ENCODE peak calls at places on chromosomes 2 and 18, in ten cellular contexts. W is IMR-90; C is ascending aorta; I is fibroblast of lung; T is body of pancreas; J is WERI-Rb-1; D is A673; G is CD4-positive, alpha-beta T cell; O is psoas muscle; P is GM12878. H is an unnamed sample.

GRCh38 chr2:238875531-238876231 is 27.8 kb downstream of the TWIST2 start:
- DNase-seq in W (no peak), C (peak; percentile 64), I (peak; percentile 70), T (no peak), J (no peak), D (no peak), G (no peak), O (no peak), P (no peak), H (no peak)

GRCh38 chr2:120682654-120683053 is 53.0 kb upstream of the GLI2 start:
- DNase-seq in W (no peak), C (no peak), I (no peak), T (no peak), J (no peak), D (peak; percentile 19), G (no peak), O (no peak), P (no peak), H (no peak)

GRCh38 chr2:17540813-17541513 is 467 bp downstream of the VSNL1 start:
- DNase-seq in W (no peak), C (no peak), I (no peak), T (no peak), J (no peak), D (no peak), G (no peak), O (no peak), P (no peak), H (no peak)

GRCh38 chr18:14971461-14972185 is 223.7 kb downstream of the ANKRD30B start:
- DNase-seq in W (no peak), C (no peak), I (peak; percentile 20), T (no peak), J (no peak), D (no peak), G (no peak), O (no peak), P (no peak), H (no peak)

GRCh38 chr2:215680605-215681598 is 245.0 kb upstream of the FN1 start:
- DNase-seq in W (peak; percentile 87), C (no peak), I (peak; percentile 89), T (no peak), J (no peak), D (peak; percentile 37), G (peak; percentile 2), O (peak; percentile 30), P (peak; percentile 50), H (no peak)

GRCh38 chr2:1824202-1824905 is 80.0 kb upstream of the PXDN start:
- DNase-seq in W (no peak), C (peak; percentile 96), I (peak; percentile 59), T (no peak), J (no peak), D (no peak), G (no peak), O (peak; percentile 32), P (no peak), H (no peak)

GRCh38 chr2:28583899-28584553 is 88.2 kb downstream of the PLB1 start:
- DNase-seq in W (peak; percentile 97), C (peak; percentile 93), I (peak; percentile 96), T (peak; percentile 53), J (no peak), D (peak; percentile 73), G (peak; percentile 17), O (peak; percentile 87), P (no peak), H (no peak)

GRCh38 chr18:12041561-12041960 is 52.1 kb upstream of the ANKRD62 start:
- DNase-seq in W (peak; percentile 93), C (no peak), I (peak; percentile 91), T (no peak), J (no peak), D (no peak), G (no peak), O (no peak), P (no peak), H (no peak)

GRCh38 chr18:35162995-35163394 is 77.8 kb upstream of the ZNF397 start:
- DNase-seq in W (no peak), C (no peak), I (no peak), T (no peak), J (no peak), D (no peak), G (no peak), O (no peak), P (no peak), H (no peak)

GRCh38 chr2:38301340-38301968 is 75.6 kb downstream of the ATL2 start:
- DNase-seq in W (no peak), C (no peak), I (no peak), T (no peak), J (no peak), D (no peak), G (no peak), O (no peak), P (peak; percentile 48), H (no peak)

GRCh38 chr18:24734058-24734457 is 273.6 kb downstream of the HRH4 start:
- DNase-seq in W (no peak), C (no peak), I (peak; percentile 16), T (peak; percentile 16), J (peak; percentile 64), D (peak; percentile 25), G (no peak), O (no peak), P (no peak), H (no peak)

GRCh38 chr2:172465417-172466334 is 38.3 kb downstream of the ITGA6 start:
- DNase-seq in W (peak; percentile 89), C (peak; percentile 79), I (peak; percentile 90), T (peak; percentile 83), J (peak; percentile 73), D (peak; percentile 85), G (peak; percentile 51), O (peak; percentile 29), P (no peak), H (no peak)

GRCh38 chr18:70380915-70381896 is 92.4 kb downstream of the SOCS6 start:
- DNase-seq in W (no peak), C (no peak), I (peak; percentile 43), T (peak; percentile 72), J (no peak), D (peak; percentile 72), G (no peak), O (no peak), P (no peak), H (no peak)

GRCh38 chr2:150063432-150063889 is 424.0 kb downstream of the RND3 start:
- DNase-seq in W (peak; percentile 85), C (no peak), I (peak; percentile 65), T (no peak), J (no peak), D (no peak), G (no peak), O (no peak), P (no peak), H (no peak)

GRCh38 chr2:201911372-201911771 is 105.0 kb downstream of the CDK15 start:
- DNase-seq in W (no peak), C (no peak), I (no peak), T (no peak), J (no peak), D (no peak), G (no peak), O (no peak), P (no peak), H (no peak)

GRCh38 chr18:55420977-55421611 is 166.9 kb downstream of the TCF4 start:
- DNase-seq in W (no peak), C (no peak), I (peak; percentile 40), T (no peak), J (no peak), D (no peak), G (no peak), O (no peak), P (no peak), H (no peak)

GRCh38 chr18:55419939-55420664 is 167.9 kb downstream of the TCF4 start:
- DNase-seq in W (no peak), C (no peak), I (peak; percentile 53), T (no peak), J (no peak), D (no peak), G (no peak), O (no peak), P (no peak), H (no peak)

GRCh38 chr18:55421612-55422381 is 166.2 kb downstream of the TCF4 start:
- DNase-seq in W (no peak), C (no peak), I (peak; percentile 74), T (no peak), J (no peak), D (peak; percentile 70), G (no peak), O (no peak), P (no peak), H (no peak)

GRCh38 chr18:55419132-55419938 is 168.7 kb downstream of the TCF4 start:
- DNase-seq in W (peak; percentile 54), C (no peak), I (peak; percentile 78), T (no peak), J (no peak), D (no peak), G (no peak), O (no peak), P (no peak), H (no peak)

GRCh38 chr18:55420665-55420964 is 167.4 kb downstream of the TCF4 start:
- DNase-seq in W (no peak), C (no peak), I (no peak), T (no peak), J (no peak), D (no peak), G (no peak), O (no peak), P (no peak), H (no peak)
- H3K27ac ChIP-seq in W (peak overlapping the region; percentile 76), C (no peak overlapping the region), I (peak overlapping the region; percentile 56), T (no peak overlapping the region), J (no peak overlapping the region), D (peak overlapping the region; percentile 78), G (no peak overlapping the region), O (peak overlapping the region; percentile 89), P (no peak overlapping the region), H (peak overlapping the region; percentile 77)

GRCh38 chr2:18987592-18988073 is 370.8 kb downstream of the OSR1 start:
- DNase-seq in W (peak; percentile 95), C (peak; percentile 86), I (peak; percentile 93), T (peak; percentile 74), J (no peak), D (peak; percentile 72), G (no peak), O (peak; percentile 78), P (no peak), H (no peak)
- TF ChIP-seq CTCF in W (peak; percentile 44), C (peak; percentile 29), I (peak; percentile 41), T (no peak), J (no peak), D (peak; percentile 25), G (no peak), O (peak; percentile 41), P (no peak), H (no peak)

GRCh38 chr2:96872591-96873349 is 2.9 kb upstream of the SEMA4C start:
- DNase-seq in W (peak; percentile 70), C (no peak), I (no peak), T (no peak), J (no peak), D (no peak), G (no peak), O (no peak), P (no peak), H (no peak)
- H3K27ac ChIP-seq in W (no peak overlapping the region), C (peak overlapping the region; percentile 58), I (no peak overlapping the region), T (no peak overlapping the region), J (no peak overlapping the region), D (no peak overlapping the region), G (no peak overlapping the region), O (peak overlapping the region; percentile 46), P (no peak overlapping the region), H (peak overlapping the region; percentile 74)

DNA sequence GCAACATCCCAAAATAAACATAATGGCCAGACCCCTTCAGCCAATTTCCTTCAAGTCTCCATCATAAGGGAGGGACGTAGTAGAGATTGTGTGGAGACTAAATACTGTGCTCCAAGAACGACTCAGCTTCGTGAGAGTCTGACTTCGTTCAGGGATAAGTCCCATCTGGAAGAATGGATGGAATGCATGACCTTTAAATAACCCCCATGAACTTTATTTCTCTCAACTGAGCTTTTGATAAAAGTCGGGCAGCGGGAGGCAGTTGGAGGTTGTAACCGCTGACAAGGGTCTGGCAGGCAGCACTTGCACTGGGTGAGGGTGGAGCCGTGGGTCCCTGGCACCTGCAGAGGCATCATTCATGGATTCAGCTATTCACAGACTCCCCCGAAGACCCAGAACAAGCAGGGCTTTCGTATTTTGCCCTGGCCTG is 115.9 kb downstream of the ZFP36L2 start:
- DNase-seq in W (peak; percentile 85), C (no peak), I (peak; percentile 86), T (no peak), J (no peak), D (no peak), G (no peak), O (no peak), P (no peak), H (no peak)
- TF ChIP-seq CTCF in W (no peak), C (no peak), I (no peak), T (no peak), J (no peak), D (no peak), G (no peak), O (no peak), P (no peak), H (no peak)

H was measured in esophagus squamous epithelium.